ENCODE peak calls at places on chromosomes 3 and 15, in nine cellular contexts. X is upper lobe of right lung; Y is GM10248; Z is RWPE1; E is neural crest cell; R is glutamatergic neuron; K is CD4-positive, alpha-beta T cell; G is GM20000; T is Calu3. H is an unnamed sample.

GRCh38 chr3:197590313-197590962 is 34.7 kb upstream of the BDH1 start:
- DNase-seq in Z (no peak), E (no peak), X (no peak), G (no peak), K (no peak), Y (peak; percentile 2), T (no peak), R (no peak), H (no peak)

GRCh38 chr3:188916934-188917391 is 254.8 kb upstream of the TPRG1 start:
- DNase-seq in Z (no peak), X (no peak), Y (no peak), K (no peak), T (no peak), G (no peak), R (no peak), E (no peak), H (no peak)

GRCh38 chr3:190346541-190346940 is 24.3 kb upstream of the CLDN1 start:
- DNase-seq in Y (no peak), R (no peak), G (no peak), Z (no peak), T (no peak), E (no peak), X (no peak), K (no peak), H (no peak)

GRCh38 chr3:184652465-184652864 is 59.4 kb downstream of the MAGEF1 start:
- DNase-seq in E (no peak), T (peak; percentile 45), X (no peak), K (no peak), Y (no peak), G (no peak), R (no peak), Z (peak; percentile 50), H (no peak)

GRCh38 chr3:178485756-178486155 is 50.5 kb upstream of the KCNMB2 start:
- DNase-seq in G (no peak), X (no peak), K (no peak), Y (no peak), R (no peak), E (no peak), Z (no peak), T (no peak), H (no peak)

GRCh38 chr3:155352900-155353490 is 59.5 kb upstream of the STRIT1 start:
- DNase-seq in E (no peak), T (no peak), R (no peak), X (no peak), K (no peak), G (peak; percentile 12), Z (peak; percentile 46), Y (peak; percentile 10), H (no peak)

GRCh38 chr3:196804775-196805174 is 62.9 kb upstream of the SENP5 start:
- DNase-seq in E (no peak), T (no peak), R (no peak), Z (no peak), X (no peak), Y (no peak), G (no peak), K (no peak), H (no peak)

GRCh38 chr15:60385620-60386552 is 11.9 kb downstream of the ANXA2 start:
- DNase-seq in Z (no peak), Y (no peak), E (no peak), T (no peak), X (no peak), R (no peak), K (no peak), G (no peak), H (no peak)

GRCh38 chr15:61237400-61237799 is 8.3 kb upstream of the RORA start:
- DNase-seq in G (no peak), R (no peak), Y (no peak), K (no peak), X (no peak), E (no peak), Z (no peak), T (no peak), H (no peak)

GRCh38 chr15:96629501-96629900 is 299.0 kb downstream of the NR2F2 start:
- DNase-seq in K (no peak), X (no peak), Z (no peak), T (no peak), E (no peak), Y (no peak), R (no peak), G (no peak), H (no peak)

GRCh38 chr3:16060358-16060852 is 114.1 kb upstream of the GALNT15 start:
- DNase-seq in K (no peak), R (no peak), T (peak; percentile 60), E (no peak), X (no peak), Z (peak; percentile 80), G (no peak), Y (no peak), H (no peak)

GRCh38 chr3:86867990-86868389 is 123.0 kb downstream of the VGLL3 start:
- DNase-seq in E (no peak), R (no peak), X (no peak), T (no peak), K (no peak), Y (no peak), G (no peak), Z (no peak), H (no peak)

GRCh38 chr3:123153821-123154323 is 47.9 kb upstream of the SEC22A start:
- DNase-seq in E (no peak), R (no peak), Z (no peak), G (no peak), K (no peak), T (no peak), X (no peak), Y (no peak), H (no peak)

GRCh38 chr3:195093731-195094130 is 177.2 kb downstream of the XXYLT1 start:
- DNase-seq in E (no peak), T (no peak), Y (no peak), K (no peak), X (peak; percentile 44), Z (no peak), R (no peak), G (no peak), H (no peak)

GRCh38 chr3:160921020-160921635 is 165.1 kb downstream of the PPM1L start:
- DNase-seq in X (no peak), T (peak; percentile 52), R (peak; percentile 41), G (peak; percentile 41), Z (peak; percentile 48), Y (peak; percentile 39), E (peak; percentile 15), K (no peak), H (no peak)

GRCh38 chr3:53187430-53187829 is 26.4 kb downstream of the PRKCD start:
- DNase-seq in X (no peak), G (no peak), R (no peak), T (no peak), E (no peak), Z (no peak), K (no peak), Y (no peak), H (no peak)

GRCh38 chr15:67080118-67080899 is 14.9 kb downstream of the SMAD3 start:
- DNase-seq in X (peak; percentile 78), T (no peak), G (no peak), Z (no peak), R (no peak), Y (no peak), K (no peak), E (no peak), H (no peak)

GRCh38 chr3:13570391-13571194 is 21.7 kb downstream of the FBLN2 start:
- DNase-seq in Y (no peak), E (no peak), Z (no peak), G (no peak), R (no peak), K (no peak), X (no peak), T (no peak), H (no peak)

GRCh38 chr3:25897019-25897418 is 107.1 kb downstream of the OXSM start:
- DNase-seq in Z (no peak), Y (peak; percentile 70), T (peak; percentile 30), G (peak; percentile 49), R (peak; percentile 65), X (no peak), K (no peak), E (peak; percentile 14), H (no peak)
- TF ChIP-seq CTCF in Z (no peak), Y (peak; percentile 59), T (no peak), G (peak; percentile 75), R (peak; percentile 62), X (no peak), K (no peak), E (peak; percentile 58), H (peak; percentile 18)

GRCh38 chr15:101128191-101128590 is 123.7 kb downstream of the CHSY1 start:
- DNase-seq in E (no peak), Y (no peak), T (no peak), G (no peak), X (no peak), R (no peak), Z (peak; percentile 80), K (no peak), H (no peak)

GRCh38 chr15:101129851-101130250 is 122.0 kb downstream of the CHSY1 start:
- DNase-seq in Z (no peak), E (no peak), Y (no peak), T (no peak), R (no peak), K (no peak), G (no peak), X (no peak), H (no peak)

GRCh38 chr15:101127503-101128076 is 124.3 kb downstream of the CHSY1 start:
- DNase-seq in G (peak; percentile 64), K (peak; percentile 30), X (no peak), T (peak; percentile 32), R (no peak), Z (peak; percentile 52), E (no peak), Y (peak; percentile 61), H (no peak)

GRCh38 chr15:101126618-101127502 is 125.0 kb downstream of the CHSY1 start:
- DNase-seq in Y (no peak), R (no peak), X (no peak), E (no peak), G (no peak), K (no peak), T (no peak), Z (no peak), H (no peak)

GRCh38 chr15:101128696-101129095 is 123.2 kb downstream of the CHSY1 start:
- DNase-seq in T (no peak), E (no peak), R (no peak), K (no peak), Y (no peak), X (no peak), G (no peak), Z (no peak), H (no peak)
- TF ChIP-seq CTCF in T (no peak), E (no peak), R (no peak), K (no peak), Y (no peak), X (no peak), G (no peak), Z (no peak), H (no peak)

GRCh38 chr3:62135731-62136130 is 237.6 kb downstream of the FEZF2 start:
- DNase-seq in E (peak; percentile 3), Y (no peak), T (no peak), X (no peak), K (no peak), R (no peak), Z (no peak), G (no peak), H (no peak)
- TF ChIP-seq CTCF in E (no peak), Y (no peak), T (no peak), X (no peak), K (no peak), R (no peak), Z (no peak), G (no peak), H (no peak)

DNA sequence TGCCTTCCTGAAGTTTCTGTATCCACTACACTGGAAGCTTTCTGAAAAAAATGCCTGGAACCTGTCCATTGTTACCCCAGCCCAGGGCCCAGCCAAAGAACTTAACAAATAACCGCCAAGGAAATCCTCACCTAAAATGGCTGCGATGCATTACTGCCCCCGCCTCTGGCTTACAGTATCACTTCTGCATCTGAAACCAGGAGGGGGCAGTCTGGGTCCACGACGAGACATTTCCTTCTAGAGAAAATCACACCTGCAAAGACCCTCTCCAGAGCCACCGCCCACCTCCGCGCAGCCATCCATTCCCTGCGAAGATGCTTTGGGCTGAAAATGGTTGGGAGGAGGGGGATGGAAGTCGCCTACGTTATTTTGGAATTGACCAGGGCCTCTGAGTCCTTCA is 22.4 kb upstream of the CELF6 start:
- DNase-seq in E (no peak), R (peak; percentile 66), T (peak; percentile 52), G (no peak), X (no peak), K (peak; percentile 18), Z (no peak), Y (no peak), H (no peak)
- TF ChIP-seq CTCF in E (peak; percentile 50), R (peak; percentile 10), T (peak; percentile 27), G (peak; percentile 18), X (peak; percentile 42), K (peak; percentile 43), Z (no peak), Y (peak; percentile 28), H (peak; percentile 66)

H was measured in D721Med.